ENCODE peak calls at places on chromosomes 2 and 18, in seven cellular contexts. One of them, this sample, is unnamed.

GRCh38 chr18:63708650-63709049 is 5.9 kb downstream of the SERPINB11 start:
- DNase-seq in GM12878: no peak
- DNase-seq in GM12891: no peak
- DNase-seq in SK-N-SH: no peak
- DNase-seq in K562: no peak
- DNase-seq in HepG2: no peak
- DNase-seq in H1: no peak
- DNase-seq in this sample: no peak

GRCh38 chr18:5958822-5959221 is 63.5 kb upstream of the TMEM200C start:
- DNase-seq in SK-N-SH: no peak
- DNase-seq in H1: no peak
- DNase-seq in K562: no peak
- DNase-seq in HepG2: no peak
- DNase-seq in GM12891: no peak
- DNase-seq in GM12878: no peak
- DNase-seq in this sample: no peak

GRCh38 chr2:240986787-240987411 is 11.5 kb upstream of the SNED1 start:
- DNase-seq in H1: no peak
- DNase-seq in SK-N-SH: peak
- DNase-seq in K562: no peak
- DNase-seq in GM12891: no peak
- DNase-seq in GM12878: no peak
- DNase-seq in HepG2: no peak
- DNase-seq in this sample: no peak

GRCh38 chr2:174688079-174688478 is 76.2 kb downstream of the CHRNA1 start:
- DNase-seq in SK-N-SH: no peak
- DNase-seq in K562: no peak
- DNase-seq in GM12891: no peak
- DNase-seq in GM12878: no peak
- DNase-seq in HepG2: no peak
- DNase-seq in H1: no peak
- DNase-seq in this sample: no peak

GRCh38 chr2:119126650-119127049 is 31.9 kb downstream of the C1QL2 start:
- DNase-seq in HepG2: peak
- DNase-seq in K562: peak
- DNase-seq in H1: peak
- DNase-seq in SK-N-SH: peak
- DNase-seq in GM12891: peak
- DNase-seq in GM12878: no peak
- DNase-seq in this sample: peak

GRCh38 chr2:145006957-145007672 is 487.2 kb upstream of the ZEB2 start:
- DNase-seq in GM12891: no peak
- DNase-seq in HepG2: no peak
- DNase-seq in H1: no peak
- DNase-seq in SK-N-SH: no peak
- DNase-seq in GM12878: no peak
- DNase-seq in K562: no peak
- DNase-seq in this sample: no peak

GRCh38 chr2:8752385-8752784 is 70.5 kb downstream of the ID2 start:
- DNase-seq in GM12878: no peak
- DNase-seq in K562: no peak
- DNase-seq in GM12891: no peak
- DNase-seq in H1: no peak
- DNase-seq in SK-N-SH: no peak
- DNase-seq in HepG2: no peak
- DNase-seq in this sample: no peak

GRCh38 chr2:160752475-160753330 is 259.1 kb upstream of the RBMS1 start:
- DNase-seq in GM12891: no peak
- DNase-seq in HepG2: no peak
- DNase-seq in GM12878: no peak
- DNase-seq in K562: no peak
- DNase-seq in SK-N-SH: no peak
- DNase-seq in H1: no peak
- DNase-seq in this sample: no peak

GRCh38 chr2:179814050-179814449 is 47.4 kb downstream of the ZNF385B start:
- DNase-seq in SK-N-SH: no peak
- DNase-seq in GM12878: no peak
- DNase-seq in HepG2: no peak
- DNase-seq in GM12891: no peak
- DNase-seq in K562: no peak
- DNase-seq in H1: no peak
- DNase-seq in this sample: no peak

GRCh38 chr2:170846318-170846717 is 29.6 kb downstream of the GAD1 start:
- DNase-seq in GM12891: no peak
- DNase-seq in H1: no peak
- DNase-seq in HepG2: no peak
- DNase-seq in K562: no peak
- DNase-seq in SK-N-SH: no peak
- DNase-seq in GM12878: no peak
- DNase-seq in this sample: no peak

GRCh38 chr2:37471994-37472393 is 127.6 kb downstream of the QPCT start:
- DNase-seq in HepG2: no peak
- DNase-seq in GM12878: no peak
- DNase-seq in H1: no peak
- DNase-seq in K562: no peak
- DNase-seq in SK-N-SH: no peak
- DNase-seq in GM12891: no peak
- DNase-seq in this sample: no peak

GRCh38 chr2:8579686-8580085 is 102.2 kb upstream of the ID2 start:
- DNase-seq in H1: no peak
- DNase-seq in K562: no peak
- DNase-seq in GM12878: no peak
- DNase-seq in GM12891: no peak
- DNase-seq in HepG2: no peak
- DNase-seq in SK-N-SH: no peak
- DNase-seq in this sample: no peak

GRCh38 chr2:183038341-183039300 is at the start of gene NCKAP1:
- DNase-seq in H1: peak
- DNase-seq in GM12878: no peak
- DNase-seq in HepG2: peak
- DNase-seq in K562: peak
- DNase-seq in SK-N-SH: peak
- DNase-seq in GM12891: peak
- DNase-seq in this sample: peak

GRCh38 chr2:104703669-104704068 is 150.2 kb upstream of the POU3F3 start:
- DNase-seq in H1: no peak
- DNase-seq in GM12891: no peak
- DNase-seq in HepG2: no peak
- DNase-seq in GM12878: no peak
- DNase-seq in SK-N-SH: no peak
- DNase-seq in K562: no peak
- DNase-seq in this sample: no peak

GRCh38 chr2:232539298-232540231 is at the start of gene CHRNG:
- DNase-seq in SK-N-SH: no peak
- DNase-seq in HepG2: no peak
- DNase-seq in GM12891: no peak
- DNase-seq in GM12878: no peak
- DNase-seq in H1: no peak
- DNase-seq in K562: no peak
- DNase-seq in this sample: no peak

GRCh38 chr18:9774150-9774549 is 66.0 kb downstream of the RAB31 start:
- DNase-seq in H1: no peak
- DNase-seq in HepG2: no peak
- DNase-seq in GM12878: no peak
- DNase-seq in GM12891: no peak
- DNase-seq in K562: no peak
- DNase-seq in SK-N-SH: no peak
- DNase-seq in this sample: no peak

GRCh38 chr2:47038656-47039501 is 116.2 kb downstream of the STPG4 start:
- DNase-seq in HepG2: no peak
- DNase-seq in K562: no peak
- DNase-seq in GM12878: peak
- DNase-seq in GM12891: no peak
- DNase-seq in H1: no peak
- DNase-seq in SK-N-SH: no peak
- DNase-seq in this sample: no peak

GRCh38 chr18:2655954-2656236 is 369 bp downstream of the SMCHD1 start:
- DNase-seq in GM12878: no peak
- DNase-seq in SK-N-SH: no peak
- DNase-seq in GM12891: no peak
- DNase-seq in H1: no peak
- DNase-seq in HepG2: no peak
- DNase-seq in K562: no peak
- DNase-seq in this sample: peak

GRCh38 chr2:7748717-7749415 is 831.7 kb downstream of the RNF144A start:
- DNase-seq in GM12891: no peak
- DNase-seq in SK-N-SH: no peak
- DNase-seq in H1: peak
- DNase-seq in HepG2: no peak
- DNase-seq in GM12878: no peak
- DNase-seq in K562: no peak
- DNase-seq in this sample: no peak

GRCh38 chr2:179428659-179429058 is 164.0 kb upstream of the SESTD1 start:
- DNase-seq in H1: no peak
- DNase-seq in SK-N-SH: no peak
- DNase-seq in GM12878: no peak
- DNase-seq in K562: no peak
- DNase-seq in HepG2: no peak
- DNase-seq in GM12891: no peak
- DNase-seq in this sample: no peak

GRCh38 chr2:175755169-175755568 is 246.9 kb downstream of the LNPK start:
- DNase-seq in GM12891: no peak
- DNase-seq in H1: no peak
- DNase-seq in K562: no peak
- DNase-seq in SK-N-SH: no peak
- DNase-seq in HepG2: no peak
- DNase-seq in GM12878: no peak
- DNase-seq in this sample: no peak

GRCh38 chr18:55582325-55582724 is 5.7 kb downstream of the TCF4 start:
- DNase-seq in K562: no peak
- DNase-seq in GM12878: no peak
- DNase-seq in HepG2: no peak
- DNase-seq in GM12891: no peak
- DNase-seq in H1: peak
- DNase-seq in SK-N-SH: no peak
- DNase-seq in this sample: no peak
- TF ChIP-seq TAF1 in K562: no peak
- TF ChIP-seq TAF1 in GM12878: no peak
- TF ChIP-seq TAF1 in HepG2: no peak
- TF ChIP-seq TAF1 in GM12891: no peak
- TF ChIP-seq TAF1 in H1: no peak
- TF ChIP-seq TAF1 in SK-N-SH: no peak
- TF ChIP-seq TAF1 in this sample: no peak

GRCh38 chr2:61535449-61535848 is 2.7 kb downstream of the XPO1 start:
- DNase-seq in K562: no peak
- DNase-seq in H1: no peak
- DNase-seq in HepG2: no peak
- DNase-seq in GM12878: no peak
- DNase-seq in GM12891: no peak
- DNase-seq in SK-N-SH: no peak
- DNase-seq in this sample: no peak

GRCh38 chr2:61534926-61535325 is 3.2 kb downstream of the XPO1 start:
- DNase-seq in HepG2: no peak
- DNase-seq in SK-N-SH: no peak
- DNase-seq in K562: no peak
- DNase-seq in H1: no peak
- DNase-seq in GM12878: no peak
- DNase-seq in GM12891: no peak
- DNase-seq in this sample: no peak

GRCh38 chr2:61530365-61531148 is 7.6 kb downstream of the XPO1 start:
- DNase-seq in GM12891: no peak
- DNase-seq in K562: no peak
- DNase-seq in SK-N-SH: no peak
- DNase-seq in GM12878: no peak
- DNase-seq in HepG2: no peak
- DNase-seq in H1: no peak
- DNase-seq in this sample: no peak

DNA sequence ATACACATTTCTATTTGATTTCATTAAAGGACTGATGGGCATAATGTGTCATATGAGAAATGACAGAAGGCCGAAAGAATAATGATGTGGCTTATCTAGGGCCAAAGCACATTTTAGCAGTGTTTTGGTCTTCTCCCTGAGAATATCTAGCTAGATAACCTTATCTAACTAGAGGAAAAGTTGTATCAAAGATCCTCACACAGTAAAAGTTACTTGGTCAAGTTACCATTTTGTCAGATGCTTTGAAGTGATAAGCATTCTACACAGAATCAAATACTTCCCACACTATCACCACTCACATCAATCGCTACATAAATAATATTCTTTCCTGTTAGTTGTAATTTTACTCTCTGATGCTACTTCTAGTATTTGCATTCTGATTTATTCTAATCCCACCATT is 8.2 kb downstream of the XPO1 start:
- DNase-seq in GM12891: no peak
- DNase-seq in GM12878: no peak
- DNase-seq in K562: no peak
- DNase-seq in SK-N-SH: no peak
- DNase-seq in HepG2: no peak
- DNase-seq in H1: no peak
- DNase-seq in this sample: no peak
- TF ChIP-seq TAF1 in GM12891: no peak
- TF ChIP-seq TAF1 in GM12878: no peak
- TF ChIP-seq TAF1 in K562: no peak
- TF ChIP-seq TAF1 in SK-N-SH: no peak
- TF ChIP-seq TAF1 in HepG2: no peak
- TF ChIP-seq TAF1 in H1: no peak
- TF ChIP-seq TAF1 in this sample: no peak

GRCh38 chr2:235116885-235117492 is 165.2 kb downstream of the SH3BP4 start:
- DNase-seq in GM12878: no peak
- DNase-seq in K562: no peak
- DNase-seq in SK-N-SH: peak
- DNase-seq in H1: no peak
- DNase-seq in HepG2: peak
- DNase-seq in GM12891: no peak
- DNase-seq in this sample: no peak
- TF ChIP-seq TAF1 in GM12878: no peak
- TF ChIP-seq TAF1 in K562: no peak
- TF ChIP-seq TAF1 in SK-N-SH: no peak
- TF ChIP-seq TAF1 in H1: no peak
- TF ChIP-seq TAF1 in HepG2: no peak
- TF ChIP-seq TAF1 in GM12891: no peak
- TF ChIP-seq TAF1 in this sample: no peak

GRCh38 chr2:27799646-27800010 is 28.1 kb downstream of the MRPL33 start:
- DNase-seq in K562: no peak
- DNase-seq in GM12878: no peak
- DNase-seq in H1: no peak
- DNase-seq in HepG2: no peak
- DNase-seq in SK-N-SH: no peak
- DNase-seq in GM12891: no peak
- DNase-seq in this sample: no peak
- TF ChIP-seq TAF1 in K562: no peak
- TF ChIP-seq TAF1 in GM12878: no peak
- TF ChIP-seq TAF1 in H1: no peak
- TF ChIP-seq TAF1 in HepG2: no peak
- TF ChIP-seq TAF1 in SK-N-SH: no peak
- TF ChIP-seq TAF1 in GM12891: no peak
- TF ChIP-seq TAF1 in this sample: no peak